ENCODE peak calls at places on chromosomes 5 and 9, in six cellular contexts. T is cardiac fibroblast, Q is tibial nerve, J is AG04450, I is AG10803, H is transverse colon. B is an unnamed sample.

GRCh38 chr5:55985181-55985580 is 9.6 kb downstream of the IL6ST start:
- DNase-seq in J (no peak), H (no peak), I (no peak), T (no peak), Q (no peak), B (no peak)

GRCh38 chr5:36943584-36943983 is 67.0 kb downstream of the NIPBL start:
- DNase-seq in Q (no peak), J (no peak), H (no peak), I (no peak), T (no peak), B (no peak)

GRCh38 chr9:34991833-34992375 is 2.4 kb downstream of the DNAJB5 start:
- DNase-seq in Q (no peak), I (no peak), J (no peak), H (no peak), T (no peak), B (peak; percentile 24)

GRCh38 chr9:19488721-19489120 is 79.9 kb downstream of the ACER2 start:
- DNase-seq in J (no peak), T (no peak), I (no peak), H (no peak), Q (no peak), B (no peak)

GRCh38 chr9:114282507-114282906 is 40.4 kb upstream of the ORM1 start:
- DNase-seq in Q (no peak), I (no peak), H (no peak), T (no peak), J (no peak), B (no peak)

GRCh38 chr5:54091416-54092130 is 218.8 kb downstream of the ARL15 start:
- DNase-seq in Q (no peak), J (no peak), H (no peak), I (no peak), T (peak; percentile 33), B (no peak)

GRCh38 chr9:99335280-99335679 is 113.2 kb downstream of the SEC61B start:
- DNase-seq in T (no peak), Q (no peak), H (no peak), I (no peak), J (no peak), B (no peak)

GRCh38 chr9:34332370-34332964 is 3.1 kb downstream of the NUDT2 start:
- DNase-seq in Q (no peak), T (peak; percentile 72), J (no peak), I (peak; percentile 47), H (no peak), B (peak; percentile 46)

GRCh38 chr9:26260238-26260637 is 582.0 kb upstream of the TUSC1 start:
- DNase-seq in J (no peak), H (no peak), Q (no peak), I (peak; percentile 28), T (peak; percentile 38), B (peak; percentile 32)

GRCh38 chr9:98173181-98173580 is 19.3 kb downstream of the CORO2A start:
- DNase-seq in J (no peak), I (no peak), T (no peak), Q (no peak), H (no peak), B (no peak)

GRCh38 chr9:121725008-121725795 is 73.8 kb downstream of the DAB2IP start:
- DNase-seq in J (peak; percentile 98), T (peak; percentile 100), Q (peak; percentile 93), I (peak; percentile 100), H (peak; percentile 77), B (peak; percentile 92)

GRCh38 chr5:12392246-12392645 is 488.0 kb upstream of the CTNND2 start:
- DNase-seq in I (no peak), T (no peak), H (no peak), Q (no peak), J (no peak), B (peak; percentile 85)

GRCh38 chr5:99724732-99725131 is 795.9 kb upstream of the CHD1 start:
- DNase-seq in J (no peak), I (no peak), T (no peak), H (no peak), Q (no peak), B (no peak)

DNA sequence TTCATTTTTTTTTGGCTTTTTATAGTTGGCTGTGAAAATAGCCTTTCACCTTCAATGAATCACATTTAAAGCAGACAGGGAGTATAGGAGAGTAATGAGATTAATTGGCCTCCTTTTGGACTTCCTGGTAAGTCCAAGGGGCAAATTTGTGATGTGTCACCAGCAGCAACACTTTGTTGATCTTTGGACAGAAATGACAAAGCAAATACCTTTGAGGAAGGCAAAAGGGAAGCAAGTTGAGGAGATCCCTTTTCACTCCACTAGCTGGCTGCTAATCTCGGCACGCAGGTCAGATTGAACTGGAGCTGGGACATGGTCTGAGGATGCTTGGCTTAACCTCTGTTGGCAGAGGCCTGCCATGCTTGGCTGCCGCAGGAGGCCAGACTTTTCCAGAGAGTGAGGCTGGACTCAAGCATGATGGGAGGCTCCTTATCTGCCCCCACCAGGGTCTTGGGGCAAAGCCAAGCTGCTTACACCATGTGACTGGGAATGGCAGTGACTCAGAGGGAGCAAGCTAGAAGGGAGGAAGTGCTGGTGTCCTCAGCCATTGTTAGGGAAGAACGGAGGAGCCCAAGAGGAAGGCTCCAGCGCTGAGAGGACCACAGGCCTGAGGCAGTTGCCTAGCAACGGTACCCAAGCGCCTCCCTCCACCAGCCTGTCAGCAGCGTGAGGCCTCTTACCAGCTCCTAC is 174.5 kb upstream of the MAP1B start:
- DNase-seq in H (peak; percentile 60), I (peak; percentile 39), J (no peak), T (peak; percentile 94), Q (peak; percentile 24), B (peak; percentile 79)
- TF ChIP-seq CTCF in H (no peak), I (no peak), J (no peak), T (peak; percentile 8), Q (no peak), B (no peak)

GRCh38 chr9:128558431-128559310 is 6.3 kb downstream of the SPTAN1 start:
- DNase-seq in H (peak; percentile 85), I (peak; percentile 86), Q (peak; percentile 76), T (peak; percentile 94), J (peak; percentile 74), B (peak; percentile 94)
- H3K4me3 ChIP-seq in H (no peak overlapping the region), I (peak overlapping the region; percentile 26), Q (no peak overlapping the region), T (peak overlapping the region; percentile 8), J (peak overlapping the region; percentile 44), B (peak overlapping the region; percentile 12)

GRCh38 chr5:78638423-78638822 is 10.1 kb downstream of the LHFPL2 start:
- DNase-seq in I (peak; percentile 96), J (peak; percentile 68), T (peak; percentile 96), Q (no peak), H (peak; percentile 52), B (peak; percentile 88)
- TF ChIP-seq CTCF in I (no peak), J (no peak), T (no peak), Q (no peak), H (no peak), B (no peak)

DNA sequence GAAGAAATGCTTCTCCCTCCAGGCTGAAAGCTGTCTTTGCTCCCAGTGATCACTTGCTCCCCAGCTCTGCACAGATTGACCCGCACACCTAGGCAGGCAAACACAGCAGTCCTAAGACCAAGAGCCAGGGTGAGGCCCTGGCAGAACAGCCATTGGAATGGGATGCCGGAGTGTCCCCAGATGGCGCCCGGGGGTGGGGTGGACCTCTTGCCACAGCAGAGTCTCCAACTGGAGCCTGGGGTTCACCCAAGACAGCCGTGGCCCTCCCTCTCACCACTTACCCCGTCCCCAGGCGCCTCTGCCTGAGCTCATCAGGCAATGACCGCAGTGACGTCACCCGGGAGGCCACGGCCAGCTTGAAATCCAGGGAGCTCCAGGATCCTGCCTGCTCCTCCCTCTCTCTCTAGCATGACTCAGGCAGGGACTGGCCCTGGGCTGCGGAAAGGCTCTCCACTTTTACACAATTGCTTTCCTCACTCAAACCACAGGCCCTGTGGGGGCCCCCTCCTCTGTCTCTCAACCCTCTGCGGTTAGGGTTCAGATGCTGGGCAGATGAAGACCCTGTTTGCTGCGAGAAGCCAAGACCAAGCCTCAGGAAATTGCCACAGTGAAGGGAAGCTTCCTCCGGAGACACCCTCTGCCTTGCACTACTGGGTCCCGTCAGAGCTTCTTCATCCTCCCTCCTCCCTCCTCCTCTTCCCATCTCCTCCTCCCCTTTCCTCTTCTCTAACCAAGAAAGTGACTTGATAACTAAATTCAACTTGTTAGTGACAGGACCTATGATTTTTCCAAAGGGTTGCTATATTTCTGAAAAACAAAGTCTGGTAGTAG is 24.3 kb upstream of the PTGES start:
- DNase-seq in H (peak; percentile 84), T (peak; percentile 99), I (peak; percentile 99), J (peak; percentile 98), Q (peak; percentile 97), B (peak; percentile 100)
- H3K4me3 ChIP-seq in H (no peak overlapping the region), T (peak overlapping the region; percentile 11), I (peak overlapping the region; percentile 45), J (peak overlapping the region; percentile 42), Q (no peak overlapping the region), B (no peak overlapping the region)

DNA sequence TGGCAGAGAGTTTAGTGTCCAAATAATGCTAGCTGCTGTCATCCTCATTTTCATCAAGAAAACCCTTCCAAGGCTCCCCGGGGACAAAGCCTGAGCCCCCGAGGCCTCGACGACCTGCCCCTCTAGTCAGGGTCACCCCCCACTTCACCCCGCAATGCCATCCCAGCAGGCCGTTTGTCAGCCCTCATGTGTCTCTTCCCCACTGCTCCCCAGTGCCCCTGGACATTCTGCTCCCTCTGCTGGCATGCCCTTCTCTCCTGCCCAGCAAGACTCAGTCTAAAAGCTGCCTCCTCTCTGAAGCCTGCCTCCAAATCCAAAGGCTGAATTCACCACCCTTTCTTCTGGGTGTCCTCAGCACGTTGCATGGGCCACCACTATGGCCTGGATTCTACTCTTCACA is 59.3 kb downstream of the PAX5 start:
- DNase-seq in J (no peak), H (no peak), I (no peak), Q (no peak), T (no peak), B (no peak)
- TF ChIP-seq CTCF in J (no peak), H (no peak), I (no peak), Q (no peak), T (peak; percentile 35), B (peak; percentile 30)

DNA sequence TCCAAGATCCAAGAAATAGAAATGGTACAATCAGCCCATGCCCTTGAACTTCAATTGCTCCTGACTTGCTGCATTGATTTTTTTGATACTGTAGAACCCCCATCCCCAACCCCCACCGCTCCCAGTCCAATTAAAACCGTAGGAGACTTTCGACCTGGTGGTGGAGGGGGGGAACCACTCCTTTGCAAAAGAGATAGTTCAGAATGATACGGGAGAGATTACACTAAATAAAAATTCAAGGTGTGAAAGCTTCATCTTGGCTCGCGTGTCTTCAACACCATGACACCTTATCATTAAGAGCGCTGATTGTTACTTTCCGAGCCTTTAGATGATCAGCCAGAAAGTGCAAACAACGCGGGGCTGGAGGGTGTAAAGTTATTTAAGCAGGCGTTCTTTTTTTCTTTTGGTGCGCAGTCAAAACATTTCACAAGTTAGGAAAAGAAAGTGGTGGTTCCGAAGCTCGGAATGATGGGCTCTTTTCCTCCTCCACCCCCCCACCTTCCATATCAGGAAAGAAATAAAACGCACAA is 1.3 kb upstream of the ZNF462 start:
- DNase-seq in H (no peak), Q (no peak), I (no peak), T (no peak), J (no peak), B (no peak)
- H3K4me3 ChIP-seq in H (peak overlapping the region; percentile 74), Q (peak overlapping the region; percentile 86), I (peak overlapping the region; percentile 93), T (peak overlapping the region; percentile 79), J (peak overlapping the region; percentile 95), B (peak overlapping the region; percentile 86)

DNA sequence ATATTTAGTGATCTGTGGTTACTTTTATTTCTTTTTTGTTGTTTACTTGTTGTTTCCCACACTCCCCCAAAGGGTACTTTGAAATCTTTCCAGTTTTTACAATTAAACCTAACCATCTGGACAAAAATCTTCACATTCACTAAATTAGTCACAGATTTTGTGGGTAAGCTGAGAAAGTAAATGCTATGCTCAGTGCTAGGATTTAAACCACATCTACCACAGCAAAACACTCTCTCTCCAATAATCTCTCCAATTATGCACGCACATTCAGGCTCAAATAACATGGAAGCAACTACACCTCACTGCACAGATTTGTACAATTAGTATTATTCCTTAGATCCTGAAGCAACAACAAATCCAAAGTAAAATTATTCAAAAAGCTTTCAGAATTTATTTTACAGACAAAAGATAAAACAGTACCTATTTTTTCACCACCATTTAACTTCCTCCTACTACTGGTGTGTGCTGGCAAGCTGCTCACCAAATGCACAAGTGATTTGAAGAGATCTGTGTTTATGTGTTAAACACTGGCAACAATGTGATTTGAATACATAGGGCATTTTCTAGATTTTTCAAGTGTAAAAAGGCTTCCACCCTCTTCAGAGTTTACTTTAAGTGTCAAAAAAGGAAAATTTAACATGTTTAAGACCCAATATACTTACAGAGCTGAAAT is 16.6 kb downstream of the ZNF608 start:
- DNase-seq in T (no peak), Q (no peak), I (peak; percentile 79), J (no peak), H (no peak), B (peak; percentile 82)
- TF ChIP-seq CTCF in T (no peak), Q (no peak), I (no peak), J (no peak), H (no peak), B (no peak)

B was measured in astrocyte of the spinal cord.